ENCODE peak calls at places on chromosome 11, in five cellular contexts. One of them, this sample, is unnamed.
A peak's percentile ranks its signal among the peaks of the same experiment; 100 is the strongest.

GRCh38 chr11:91489989-91490388 is 734.6 kb upstream of the FAT3 start:
- DNase-seq in SK-N-SH: no peak
- DNase-seq in HCT116: no peak
- DNase-seq in SK-N-MC: no peak
- DNase-seq in GM23248: no peak
- DNase-seq in this sample: no peak

GRCh38 chr11:14969922-14970323 is 2.2 kb downstream of the CALCA start:
- DNase-seq in GM23248: peak; percentile 51
- DNase-seq in SK-N-MC: no peak
- DNase-seq in SK-N-SH: peak; percentile 68
- DNase-seq in HCT116: peak; percentile 15
- DNase-seq in this sample: peak; percentile 83

GRCh38 chr11:56172256-56172835 is 4.1 kb upstream of the OR5J2 start:
- DNase-seq in GM23248: no peak
- DNase-seq in SK-N-MC: no peak
- DNase-seq in HCT116: no peak
- DNase-seq in SK-N-SH: no peak
- DNase-seq in this sample: no peak

GRCh38 chr11:14042686-14043440 is 80.3 kb downstream of the SPON1 start:
- DNase-seq in HCT116: no peak
- DNase-seq in SK-N-SH: no peak
- DNase-seq in SK-N-MC: no peak
- DNase-seq in GM23248: no peak
- DNase-seq in this sample: no peak

GRCh38 chr11:134436781-134437180 is 24.7 kb upstream of the B3GAT1 start:
- DNase-seq in SK-N-SH: no peak
- DNase-seq in HCT116: no peak
- DNase-seq in SK-N-MC: no peak
- DNase-seq in GM23248: no peak
- DNase-seq in this sample: no peak

GRCh38 chr11:109302591-109303334 is 119.2 kb upstream of the C11orf87 start:
- DNase-seq in SK-N-SH: no peak
- DNase-seq in HCT116: no peak
- DNase-seq in GM23248: no peak
- DNase-seq in SK-N-MC: no peak
- DNase-seq in this sample: no peak

GRCh38 chr11:59755701-59756495 is 722 bp downstream of the STX3 start:
- DNase-seq in SK-N-SH: peak; percentile 62
- DNase-seq in SK-N-MC: no peak
- DNase-seq in GM23248: peak; percentile 86
- DNase-seq in HCT116: peak; percentile 27
- DNase-seq in this sample: no peak

GRCh38 chr11:954392-955144 is 28.9 kb downstream of the AP2A2 start:
- DNase-seq in SK-N-MC: no peak
- DNase-seq in HCT116: no peak
- DNase-seq in SK-N-SH: no peak
- DNase-seq in GM23248: no peak
- DNase-seq in this sample: no peak

GRCh38 chr11:36775157-36775556 is 177.1 kb upstream of the RAG2 start:
- DNase-seq in SK-N-MC: no peak
- DNase-seq in HCT116: no peak
- DNase-seq in GM23248: peak; percentile 67
- DNase-seq in SK-N-SH: no peak
- DNase-seq in this sample: no peak

GRCh38 chr11:6319001-6319878 is 1.1 kb downstream of the CAVIN3 start:
- DNase-seq in GM23248: peak; percentile 74
- DNase-seq in HCT116: no peak
- DNase-seq in SK-N-MC: no peak
- DNase-seq in SK-N-SH: peak; percentile 16
- DNase-seq in this sample: no peak

GRCh38 chr11:35473975-35474374 is 51.4 kb downstream of the PAMR1 start:
- DNase-seq in SK-N-SH: no peak
- DNase-seq in HCT116: no peak
- DNase-seq in SK-N-MC: no peak
- DNase-seq in GM23248: no peak
- DNase-seq in this sample: no peak
- H3K27ac ChIP-seq in SK-N-SH: no peak overlapping the region
- H3K27ac ChIP-seq in HCT116: no peak overlapping the region
- H3K27ac ChIP-seq in SK-N-MC: no peak overlapping the region
- H3K27ac ChIP-seq in GM23248: no peak overlapping the region
- H3K27ac ChIP-seq in this sample: no peak overlapping the region

GRCh38 chr11:31822604-31823371 is 11.7 kb upstream of the PAX6 start:
- DNase-seq in SK-N-MC: no peak
- DNase-seq in SK-N-SH: peak; percentile 14
- DNase-seq in GM23248: no peak
- DNase-seq in HCT116: no peak
- DNase-seq in this sample: no peak
- H3K9ac ChIP-seq in SK-N-MC: no peak overlapping the region
- H3K9ac ChIP-seq in SK-N-SH: no peak overlapping the region
- H3K9ac ChIP-seq in GM23248: no peak overlapping the region
- H3K9ac ChIP-seq in HCT116: no peak overlapping the region
- H3K9ac ChIP-seq in this sample: no peak overlapping the region

GRCh38 chr11:65592840-65593517 is 2.6 kb downstream of the KCNK7 start:
- DNase-seq in HCT116: no peak
- DNase-seq in GM23248: no peak
- DNase-seq in SK-N-SH: peak; percentile 31
- DNase-seq in SK-N-MC: no peak
- DNase-seq in this sample: no peak

GRCh38 chr11:65591939-65592814 is 3.4 kb downstream of the KCNK7 start:
- DNase-seq in HCT116: no peak
- DNase-seq in SK-N-MC: no peak
- DNase-seq in SK-N-SH: no peak
- DNase-seq in GM23248: no peak
- DNase-seq in this sample: no peak

GRCh38 chr11:65589444-65590239 is 6.0 kb downstream of the KCNK7 start:
- DNase-seq in HCT116: no peak
- DNase-seq in SK-N-SH: no peak
- DNase-seq in GM23248: no peak
- DNase-seq in SK-N-MC: no peak
- DNase-seq in this sample: no peak

GRCh38 chr11:65588199-65589054 is 7.2 kb downstream of the KCNK7 start:
- DNase-seq in HCT116: no peak
- DNase-seq in SK-N-SH: peak; percentile 88
- DNase-seq in GM23248: peak; percentile 64
- DNase-seq in SK-N-MC: no peak
- DNase-seq in this sample: peak; percentile 91

GRCh38 chr11:65590240-65590738 is 5.3 kb downstream of the KCNK7 start:
- DNase-seq in GM23248: no peak
- DNase-seq in SK-N-MC: no peak
- DNase-seq in SK-N-SH: no peak
- DNase-seq in HCT116: no peak
- DNase-seq in this sample: no peak
- H3K27ac ChIP-seq in GM23248: no peak overlapping the region
- H3K27ac ChIP-seq in SK-N-MC: no peak overlapping the region
- H3K27ac ChIP-seq in SK-N-SH: no peak overlapping the region
- H3K27ac ChIP-seq in HCT116: no peak overlapping the region
- H3K27ac ChIP-seq in this sample: no peak overlapping the region

GRCh38 chr11:110468095-110468494 is 38.3 kb downstream of the FDX1 start:
- DNase-seq in SK-N-SH: no peak
- DNase-seq in HCT116: no peak
- DNase-seq in GM23248: no peak
- DNase-seq in SK-N-MC: no peak
- DNase-seq in this sample: no peak

GRCh38 chr11:110470716-110471115 is 41.0 kb downstream of the FDX1 start:
- DNase-seq in GM23248: peak; percentile 34
- DNase-seq in SK-N-MC: no peak
- DNase-seq in SK-N-SH: no peak
- DNase-seq in HCT116: no peak
- DNase-seq in this sample: no peak

GRCh38 chr11:110469101-110469500 is 39.4 kb downstream of the FDX1 start:
- DNase-seq in HCT116: no peak
- DNase-seq in SK-N-SH: no peak
- DNase-seq in SK-N-MC: no peak
- DNase-seq in GM23248: no peak
- DNase-seq in this sample: no peak

GRCh38 chr11:110471315-110471714 is 41.6 kb downstream of the FDX1 start:
- DNase-seq in HCT116: no peak
- DNase-seq in GM23248: peak; percentile 71
- DNase-seq in SK-N-MC: no peak
- DNase-seq in SK-N-SH: no peak
- DNase-seq in this sample: no peak

DNA sequence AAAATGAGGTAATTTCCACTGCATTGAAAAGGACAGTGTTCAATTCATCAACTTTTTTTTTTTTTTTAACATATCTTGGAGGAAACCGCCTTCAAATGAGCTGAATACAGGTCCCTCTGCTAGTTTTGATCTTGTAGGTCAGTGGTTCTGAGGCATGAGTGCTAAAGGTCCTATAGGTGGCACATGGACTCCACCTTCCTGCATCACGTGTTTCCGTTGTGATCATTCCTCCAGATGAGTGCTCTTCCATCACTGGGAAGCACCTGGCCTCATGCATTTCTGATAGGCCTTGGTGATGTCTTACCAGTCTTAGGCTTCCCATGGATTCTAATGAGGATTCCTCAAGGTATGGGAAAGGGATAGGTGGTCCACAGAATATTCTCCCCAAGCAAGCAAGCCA is 37.8 kb downstream of the FDX1 start:
- DNase-seq in GM23248: no peak
- DNase-seq in HCT116: no peak
- DNase-seq in SK-N-SH: no peak
- DNase-seq in SK-N-MC: no peak
- DNase-seq in this sample: no peak
- H3K9ac ChIP-seq in GM23248: no peak overlapping the region
- H3K9ac ChIP-seq in HCT116: no peak overlapping the region
- H3K9ac ChIP-seq in SK-N-SH: no peak overlapping the region
- H3K9ac ChIP-seq in SK-N-MC: no peak overlapping the region
- H3K9ac ChIP-seq in this sample: no peak overlapping the region

DNA sequence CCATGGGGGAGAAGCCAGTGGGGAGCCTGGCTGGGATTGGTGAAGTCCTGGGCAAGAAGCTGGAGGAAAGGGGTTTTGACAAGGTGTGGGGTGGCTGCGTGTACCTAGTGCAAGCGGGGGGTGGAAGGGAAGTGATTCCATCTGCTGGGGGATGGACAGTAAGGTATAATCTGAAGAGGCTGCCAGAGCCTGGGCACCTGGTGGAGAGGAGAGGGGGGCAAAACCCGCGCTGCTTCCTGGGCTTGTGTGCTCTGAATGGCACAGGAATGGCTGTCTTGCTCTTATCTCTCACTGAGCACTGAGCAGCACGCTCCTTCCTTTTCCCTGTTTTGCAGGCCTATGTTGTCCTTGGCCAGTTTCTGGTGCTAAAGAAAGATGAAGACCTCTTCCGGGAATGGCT is 988 bp downstream of the BANF1 start:
- DNase-seq in GM23248: no peak
- DNase-seq in HCT116: no peak
- DNase-seq in SK-N-MC: no peak
- DNase-seq in SK-N-SH: no peak
- DNase-seq in this sample: no peak
- H3K27ac ChIP-seq in GM23248: peak overlapping the region; percentile 82
- H3K27ac ChIP-seq in HCT116: peak overlapping the region; percentile 87
- H3K27ac ChIP-seq in SK-N-MC: no peak overlapping the region
- H3K27ac ChIP-seq in SK-N-SH: peak overlapping the region; percentile 98
- H3K27ac ChIP-seq in this sample: no peak overlapping the region

DNA sequence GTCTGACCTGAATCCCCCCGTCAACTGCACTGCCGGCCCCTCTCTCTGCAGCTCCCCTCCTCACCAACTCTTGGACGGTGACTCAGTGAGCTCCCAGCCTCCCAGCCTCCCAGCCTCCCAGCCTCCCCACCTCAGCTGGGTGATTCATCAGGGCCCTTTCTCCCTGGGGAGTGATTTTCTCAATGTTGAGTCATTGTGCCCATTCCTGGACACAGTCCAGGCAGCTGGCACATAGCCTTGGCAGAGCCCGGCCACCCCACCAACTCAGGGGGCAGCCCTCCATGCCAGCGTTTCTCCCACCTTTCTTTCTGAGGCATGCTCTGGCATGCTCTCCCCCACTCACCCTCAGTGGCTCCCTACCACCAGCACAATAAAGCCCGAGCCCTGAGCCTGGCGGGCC is 30.7 kb downstream of the PDE2A start:
- DNase-seq in SK-N-MC: no peak
- DNase-seq in SK-N-SH: no peak
- DNase-seq in HCT116: peak; percentile 31
- DNase-seq in GM23248: peak; percentile 60
- DNase-seq in this sample: no peak
- H3K9ac ChIP-seq in SK-N-MC: no peak overlapping the region
- H3K9ac ChIP-seq in SK-N-SH: no peak overlapping the region
- H3K9ac ChIP-seq in HCT116: peak overlapping the region; percentile 45
- H3K9ac ChIP-seq in GM23248: no peak overlapping the region
- H3K9ac ChIP-seq in this sample: peak overlapping the region; percentile 35

GRCh38 chr11:60981515-60981914 is 10.0 kb downstream of the CD6 start:
- DNase-seq in SK-N-SH: no peak
- DNase-seq in GM23248: no peak
- DNase-seq in HCT116: no peak
- DNase-seq in SK-N-MC: no peak
- DNase-seq in this sample: no peak
- H3K27ac ChIP-seq in SK-N-SH: no peak overlapping the region
- H3K27ac ChIP-seq in GM23248: no peak overlapping the region
- H3K27ac ChIP-seq in HCT116: no peak overlapping the region
- H3K27ac ChIP-seq in SK-N-MC: no peak overlapping the region
- H3K27ac ChIP-seq in this sample: no peak overlapping the region

GRCh38 chr11:70128435-70128906 is 50.4 kb downstream of the ANO1 start:
- DNase-seq in GM23248: peak; percentile 66
- DNase-seq in SK-N-MC: no peak
- DNase-seq in HCT116: peak; percentile 41
- DNase-seq in SK-N-SH: no peak
- DNase-seq in this sample: no peak
- H3K9ac ChIP-seq in GM23248: no peak overlapping the region
- H3K9ac ChIP-seq in SK-N-MC: no peak overlapping the region
- H3K9ac ChIP-seq in HCT116: peak overlapping the region; percentile 36
- H3K9ac ChIP-seq in SK-N-SH: no peak overlapping the region
- H3K9ac ChIP-seq in this sample: no peak overlapping the region

GRCh38 chr11:129972596-129972995 is 30.0 kb downstream of the PRDM10 start:
- DNase-seq in GM23248: no peak
- DNase-seq in SK-N-SH: no peak
- DNase-seq in HCT116: no peak
- DNase-seq in SK-N-MC: no peak
- DNase-seq in this sample: no peak

GRCh38 chr11:129974237-129974636 is 28.4 kb downstream of the PRDM10 start:
- DNase-seq in GM23248: peak; percentile 25
- DNase-seq in HCT116: no peak
- DNase-seq in SK-N-SH: no peak
- DNase-seq in SK-N-MC: no peak
- DNase-seq in this sample: no peak

GRCh38 chr11:129973068-129973467 is 29.6 kb downstream of the PRDM10 start:
- DNase-seq in SK-N-MC: no peak
- DNase-seq in GM23248: no peak
- DNase-seq in HCT116: no peak
- DNase-seq in SK-N-SH: no peak
- DNase-seq in this sample: peak; percentile 86

GRCh38 chr11:129974672-129975071 is 28.0 kb downstream of the PRDM10 start:
- DNase-seq in HCT116: no peak
- DNase-seq in SK-N-SH: no peak
- DNase-seq in SK-N-MC: no peak
- DNase-seq in GM23248: no peak
- DNase-seq in this sample: no peak

GRCh38 chr11:129973809-129974208 is 28.8 kb downstream of the PRDM10 start:
- DNase-seq in SK-N-MC: no peak
- DNase-seq in HCT116: no peak
- DNase-seq in GM23248: no peak
- DNase-seq in SK-N-SH: no peak
- DNase-seq in this sample: no peak
- H3K27ac ChIP-seq in SK-N-MC: no peak overlapping the region
- H3K27ac ChIP-seq in HCT116: no peak overlapping the region
- H3K27ac ChIP-seq in GM23248: no peak overlapping the region
- H3K27ac ChIP-seq in SK-N-SH: no peak overlapping the region
- H3K27ac ChIP-seq in this sample: peak overlapping the region; percentile 100

This sample was measured in Karpas-422.